ENCODE peak calls at places on chromosomes 4 and X, in nine cellular contexts. H is Caco-2; P is CD8-positive, alpha-beta memory T cell; U is BE2C; O is aorta; D is fibroblast of lung; M is GM23248; F is skeletal muscle cell; L is cardiac muscle cell. K is an unnamed sample.

GRCh38 chr4:147103403-147103946 is 157.8 kb upstream of the TTC29 start:
- DNase-seq in P (no peak), L (peak), F (peak), M (peak), H (no peak), D (peak), O (peak), U (no peak), K (peak)

GRCh38 chr4:8077181-8078108 is 81.2 kb downstream of the ABLIM2 start:
- DNase-seq in P (no peak), M (no peak), L (no peak), U (no peak), F (no peak), D (no peak), H (no peak), O (peak), K (no peak)

GRCh38 chr4:53734584-53735363 is 143.5 kb upstream of the LNX1 start:
- DNase-seq in F (peak), D (peak), U (no peak), H (no peak), O (no peak), L (no peak), M (peak), P (no peak), K (peak)

GRCh38 chrX:45952030-45952429 is 593.2 kb downstream of the ZNF674 start:
- DNase-seq in H (no peak), D (no peak), F (no peak), P (no peak), L (no peak), U (no peak), O (no peak), M (no peak), K (no peak)

GRCh38 chrX:77640702-77641101 is 145.3 kb downstream of the ATRX start:
- DNase-seq in F (no peak), L (no peak), H (no peak), M (no peak), D (no peak), P (no peak), U (no peak), O (no peak), K (no peak)

GRCh38 chr4:172708184-172708583 is 460.4 kb upstream of the GALNT7 start:
- DNase-seq in M (no peak), D (no peak), O (no peak), L (no peak), P (no peak), H (no peak), F (no peak), U (no peak), K (no peak)

GRCh38 chr4:125666635-125667034 is 351.9 kb downstream of the FAT4 start:
- DNase-seq in O (no peak), P (no peak), H (no peak), U (no peak), D (no peak), L (no peak), M (no peak), F (no peak), K (no peak)

GRCh38 chr4:41058426-41058825 is 155.9 kb downstream of the APBB2 start:
- DNase-seq in U (no peak), D (no peak), L (no peak), O (no peak), M (peak), H (no peak), F (no peak), P (no peak), K (no peak)

GRCh38 chrX:81201692-81202412 is at the start of the genes HMGN5 and SH3BGRL:
- DNase-seq in U (peak), H (peak), P (peak), M (peak), D (peak), L (peak), F (peak), O (peak), K (peak)

GRCh38 chrX:19862634-19863236 is 24.7 kb downstream of the SH3KBP1 start:
- DNase-seq in P (no peak), O (no peak), M (no peak), L (no peak), D (no peak), U (no peak), H (no peak), F (no peak), K (no peak)

GRCh38 chr4:148795156-148795864 is 353.1 kb upstream of the NR3C2 start:
- DNase-seq in U (no peak), L (peak), P (no peak), F (no peak), O (no peak), M (no peak), H (peak), D (no peak), K (no peak)

GRCh38 chr4:167956676-167957075 is 135.7 kb upstream of the ANXA10 start:
- DNase-seq in M (no peak), P (no peak), U (no peak), H (no peak), L (no peak), D (peak), F (peak), O (no peak), K (peak)

GRCh38 chrX:13092455-13092941 is 48.1 kb upstream of the FAM9C start:
- DNase-seq in O (no peak), M (no peak), L (no peak), D (no peak), U (no peak), F (no peak), H (no peak), P (peak), K (no peak)

GRCh38 chr4:186486172-186486571 is 69.2 kb downstream of the MTNR1A start:
- DNase-seq in O (no peak), P (no peak), F (no peak), H (no peak), U (no peak), L (peak), M (peak), D (peak), K (no peak)

GRCh38 chrX:44946771-44947170 is 73.8 kb downstream of the KDM6A start:
- DNase-seq in M (no peak), H (no peak), U (no peak), P (no peak), L (no peak), D (peak), O (no peak), F (no peak), K (peak)

GRCh38 chr4:4267981-4268380 is 20.0 kb upstream of the TMEM128 start:
- DNase-seq in D (no peak), U (no peak), L (no peak), P (no peak), F (no peak), H (no peak), M (no peak), O (no peak), K (no peak)

GRCh38 chrX:116318672-116319071 is 117.7 kb upstream of the SLC6A14 start:
- DNase-seq in M (no peak), H (no peak), O (no peak), L (no peak), F (peak), P (no peak), D (no peak), U (no peak), K (no peak)

GRCh38 chrX:17547658-17548057 is 172.7 kb downstream of the NHS start:
- DNase-seq in M (peak), U (peak), D (peak), L (peak), O (peak), P (no peak), H (no peak), F (peak), K (peak)

GRCh38 chr4:112343330-112343729 is 46.2 kb downstream of the ALPK1 start:
- DNase-seq in P (no peak), H (no peak), M (no peak), O (no peak), D (no peak), U (no peak), L (no peak), F (no peak), K (no peak)

GRCh38 chrX:37846141-37846540 is 1.2 kb downstream of the DYNLT3 start:
- DNase-seq in D (no peak), H (no peak), F (no peak), L (peak), P (no peak), U (no peak), O (no peak), M (peak), K (no peak)

GRCh38 chrX:37846558-37846933 is 825 bp downstream of the DYNLT3 start:
- DNase-seq in D (no peak), L (no peak), M (peak), H (no peak), P (no peak), U (no peak), F (no peak), O (no peak), K (no peak)

GRCh38 chrX:37844622-37845021 is 2.7 kb downstream of the DYNLT3 start:
- DNase-seq in D (no peak), L (no peak), M (no peak), O (no peak), U (no peak), P (no peak), H (no peak), F (no peak), K (no peak)

GRCh38 chrX:37847733-37848197 is 394 bp upstream of the DYNLT3 start:
- DNase-seq in O (no peak), M (no peak), D (no peak), U (no peak), F (no peak), P (no peak), L (no peak), H (no peak), K (no peak)

GRCh38 chrX:37846934-37847732 is at the start of gene DYNLT3:
- DNase-seq in L (peak), F (no peak), M (peak), U (peak), O (peak), P (peak), D (peak), H (peak), K (peak)
- H3K4me3 ChIP-seq in L (peak), F (peak), M (peak), U (peak), O (peak), P (peak), D (peak), H (peak), K (peak)

GRCh38 chr4:89054627-89055026 is 2.4 kb downstream of the FAM13A start:
- DNase-seq in O (no peak), M (no peak), D (no peak), H (no peak), L (no peak), P (no peak), U (no peak), F (no peak), K (no peak)

GRCh38 chr4:89055157-89056080 is 1.6 kb downstream of the FAM13A start:
- DNase-seq in F (no peak), M (peak), U (no peak), D (peak), H (no peak), L (peak), P (no peak), O (no peak), K (no peak)

GRCh38 chr4:89056953-89057398 is at the start of gene FAM13A:
- DNase-seq in O (peak), U (peak), D (peak), M (peak), P (no peak), L (peak), H (peak), F (peak), K (peak)

DNA sequence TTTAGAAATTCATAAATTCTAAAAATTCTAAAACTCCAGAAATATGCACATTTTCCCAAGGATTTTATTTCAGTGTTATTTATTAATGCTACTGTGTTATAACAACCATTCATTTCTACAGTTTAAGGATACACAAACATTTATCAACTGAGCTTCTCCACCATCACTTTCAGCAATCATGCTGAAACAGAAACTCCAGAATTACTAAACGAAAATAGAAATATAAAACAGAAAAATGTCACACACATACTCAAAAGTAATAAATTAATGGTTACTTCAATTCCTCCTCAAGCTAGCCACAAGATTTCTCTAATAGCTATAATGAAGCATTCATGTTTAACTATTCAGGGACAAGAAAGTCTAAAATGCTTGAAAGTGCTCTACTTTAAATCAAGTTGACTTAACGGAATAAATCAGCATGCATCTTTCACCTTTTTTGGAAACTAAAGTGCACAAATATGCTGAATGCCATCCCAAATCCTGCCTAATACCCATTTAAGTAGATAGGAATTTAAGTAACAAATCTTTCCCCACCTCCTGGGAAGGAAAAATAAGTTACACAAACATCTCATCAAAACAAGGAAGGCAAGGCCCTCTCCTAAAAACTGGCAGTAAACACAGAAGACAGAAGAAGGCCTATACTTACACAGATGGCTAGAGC is 563 bp downstream of the FAM13A start:
- DNase-seq in U (no peak), L (no peak), M (no peak), F (no peak), O (no peak), H (no peak), P (no peak), D (no peak), K (no peak)
- H3K4me3 ChIP-seq in U (peak), L (peak), M (peak), F (peak), O (peak), H (peak), P (no peak), D (peak), K (peak)

DNA sequence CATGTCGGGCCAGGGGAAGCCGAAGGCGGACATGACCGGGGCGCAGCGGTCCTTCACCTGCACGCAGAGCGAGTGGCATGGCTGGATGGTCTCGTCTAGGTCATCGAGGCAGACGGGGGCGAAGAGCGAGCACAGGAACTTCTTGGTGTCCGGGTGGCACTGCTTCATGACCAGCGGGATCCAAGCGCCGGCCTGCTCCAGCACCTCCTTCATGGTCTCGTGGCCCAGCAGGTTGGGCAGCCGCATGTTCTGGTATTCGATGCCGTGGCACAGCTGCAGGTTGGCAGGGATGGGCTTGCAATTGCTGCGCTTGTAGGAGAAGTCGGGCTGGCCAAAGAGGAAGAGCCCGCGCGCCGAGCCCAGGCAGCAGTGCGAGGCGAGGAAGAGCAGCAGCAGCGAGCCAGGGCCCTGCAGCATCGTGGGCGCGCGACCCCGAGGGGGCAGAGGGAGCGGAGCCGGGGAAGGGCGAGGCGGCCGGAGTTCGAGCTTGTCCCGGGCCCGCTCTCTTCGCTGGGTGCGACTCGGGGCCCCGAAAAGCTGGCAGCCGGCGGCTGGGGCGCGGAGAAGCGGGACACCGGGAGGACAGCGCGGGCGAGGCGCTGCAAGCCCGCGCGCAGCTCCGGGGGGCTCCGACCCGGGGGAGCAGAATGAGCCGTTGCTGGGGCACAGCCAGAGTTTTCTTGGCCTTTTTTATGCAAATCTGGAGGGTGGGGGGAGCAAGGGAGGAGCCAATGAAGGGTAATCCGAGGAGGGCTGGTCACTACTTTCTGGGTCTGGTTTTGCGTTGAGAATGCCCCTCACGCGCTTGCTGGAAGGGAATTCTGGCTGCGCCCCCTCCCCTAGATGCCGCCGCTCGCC is at the start of gene SFRP2:
- DNase-seq in L (peak), F (no peak), M (peak), D (no peak), H (no peak), O (no peak), P (no peak), U (no peak), K (no peak)
- H3K4me3 ChIP-seq in L (peak), F (peak), M (peak), D (no peak), H (no peak), O (peak), P (no peak), U (no peak), K (no peak)

DNA sequence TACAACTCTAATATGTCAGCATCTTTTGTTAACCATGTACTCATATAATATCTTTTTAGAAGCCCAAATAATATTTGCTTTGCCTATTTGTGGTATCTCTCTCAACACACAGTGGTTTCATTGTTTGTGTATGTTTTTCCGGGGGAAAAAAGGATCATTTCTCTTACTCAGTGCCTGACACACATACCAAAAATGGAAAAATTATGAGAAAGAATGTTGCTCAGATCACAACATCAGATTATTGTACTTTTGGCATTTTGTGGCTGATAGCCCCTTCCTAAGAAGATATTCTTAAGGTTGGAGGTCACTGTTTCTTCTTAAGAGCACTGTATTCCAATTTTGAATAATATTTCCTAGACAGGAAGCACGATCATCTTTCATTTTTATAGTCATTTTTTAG is 93.6 kb downstream of the PDLIM5 start:
- DNase-seq in L (no peak), O (no peak), U (no peak), M (peak), D (peak), H (no peak), F (no peak), P (no peak), K (peak)
- H3K4me3 ChIP-seq in L (no peak), O (no peak), U (no peak), M (peak), D (no peak), H (no peak), F (no peak), P (no peak), K (no peak)

DNA sequence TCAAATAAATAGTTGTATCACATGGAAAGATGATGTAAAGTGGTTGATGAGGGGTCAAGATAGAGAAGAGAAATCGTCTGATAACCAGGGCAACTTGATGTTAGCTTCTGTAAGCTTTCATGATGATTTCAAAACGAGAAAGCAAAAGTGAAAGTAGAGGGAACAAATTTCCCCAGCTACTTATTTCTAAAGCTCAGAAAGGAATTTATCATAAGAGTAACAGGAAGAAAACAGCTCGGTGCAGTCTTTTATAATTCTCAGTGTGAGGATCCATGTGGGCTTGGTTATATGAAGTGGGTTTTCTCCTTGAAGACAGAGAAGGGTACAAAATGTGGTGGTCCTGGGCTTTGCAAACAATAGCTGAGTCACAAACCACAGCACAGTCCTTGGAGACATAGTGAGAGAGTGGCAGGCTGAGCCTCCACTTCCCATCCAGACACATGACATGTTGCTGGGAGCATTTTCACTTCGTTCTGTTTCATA is 32.1 kb upstream of the GLRA2 start:
- DNase-seq in O (no peak), L (no peak), P (no peak), F (no peak), D (peak), M (peak), H (no peak), U (no peak), K (peak)
- H3K4me3 ChIP-seq in O (peak), L (no peak), P (peak), F (peak), D (peak), M (peak), H (no peak), U (no peak), K (peak)

GRCh38 chrX:53281321-53281822 is at the start of gene IQSEC2:
- DNase-seq in M (peak), L (peak), H (peak), U (peak), P (no peak), F (no peak), O (peak), D (peak), K (peak)

GRCh38 chrX:53280316-53280702 is 1.1 kb downstream of the IQSEC2 start:
- DNase-seq in L (no peak), M (no peak), O (no peak), P (no peak), F (no peak), D (no peak), U (no peak), H (no peak), K (no peak)

GRCh38 chrX:53279296-53280237 is 1.8 kb downstream of the IQSEC2 start:
- DNase-seq in M (no peak), L (no peak), U (no peak), O (no peak), P (no peak), F (no peak), D (no peak), H (no peak), K (no peak)

GRCh38 chrX:53282313-53282712 is 929 bp upstream of the IQSEC2 start:
- DNase-seq in H (no peak), U (no peak), O (no peak), L (no peak), D (peak), F (no peak), M (no peak), P (no peak), K (no peak)

GRCh38 chrX:53280703-53281320 is 572 bp downstream of the IQSEC2 start:
- DNase-seq in M (peak), H (no peak), P (no peak), U (no peak), F (no peak), D (peak), L (no peak), O (no peak), K (no peak)
- H3K4me3 ChIP-seq in M (peak), H (no peak), P (no peak), U (no peak), F (peak), D (peak), L (peak), O (peak), K (peak)

GRCh38 chr4:107166181-107166580 is 130.1 kb upstream of the DKK2 start:
- DNase-seq in U (no peak), P (no peak), L (no peak), F (no peak), M (no peak), O (no peak), D (no peak), H (no peak), K (no peak)

GRCh38 chr4:107167051-107167450 is 130.9 kb upstream of the DKK2 start:
- DNase-seq in D (no peak), L (no peak), O (no peak), F (no peak), P (no peak), U (no peak), M (no peak), H (no peak), K (peak)

GRCh38 chr4:107164962-107165361 is 128.8 kb upstream of the DKK2 start:
- DNase-seq in L (no peak), D (no peak), O (no peak), M (no peak), H (no peak), P (no peak), F (no peak), U (no peak), K (no peak)
- H3K4me3 ChIP-seq in L (no peak), D (no peak), O (no peak), M (no peak), H (no peak), P (no peak), F (no peak), U (no peak), K (no peak)

GRCh38 chr4:175905939-175906338 is 93.9 kb upstream of the GPM6A start:
- DNase-seq in U (no peak), M (no peak), F (no peak), D (no peak), O (no peak), L (no peak), H (no peak), P (no peak), K (no peak)
- H3K4me3 ChIP-seq in U (no peak), M (no peak), F (no peak), D (no peak), O (no peak), L (no peak), H (no peak), P (no peak), K (no peak)

GRCh38 chr4:159051245-159052071 is 51.4 kb upstream of the RAPGEF2 start:
- DNase-seq in L (no peak), O (no peak), M (no peak), H (no peak), P (no peak), D (no peak), U (no peak), F (no peak), K (no peak)
- H3K4me3 ChIP-seq in L (no peak), O (no peak), M (no peak), H (no peak), P (no peak), D (no peak), U (no peak), F (no peak), K (no peak)